ENCODE peak calls at places on chromosomes 1 and 21, in ten cellular contexts. Y, O, B, G, K, N, A, D, P and L are unnamed samples.

GRCh38 chr1:183238071-183238470 is 52.0 kb downstream of the LAMC2 start:
- DNase-seq in Y (no peak), O (peak), B (peak), G (no peak), K (no peak), N (no peak), A (no peak), D (peak), P (no peak), L (no peak)

GRCh38 chr1:164589961-164590507 is 31.1 kb downstream of the PBX1 start:
- DNase-seq in Y (no peak), O (no peak), B (no peak), G (no peak), K (no peak), N (no peak), A (no peak), D (no peak), P (no peak), L (no peak)

GRCh38 chr1:212186427-212187207 is 98.6 kb upstream of the PPP2R5A start:
- DNase-seq in Y (no peak), O (no peak), B (no peak), G (peak), K (peak), N (peak), A (no peak), D (no peak), P (no peak), L (peak)

GRCh38 chr1:54614024-54614423 is 9.3 kb downstream of the FAM151A start:
- DNase-seq in Y (no peak), O (peak), B (no peak), G (no peak), K (no peak), N (no peak), A (peak), D (no peak), P (no peak), L (no peak)

GRCh38 chr21:33640697-33641338 is 723 bp downstream of the CRYZL1 start:
- DNase-seq in Y (no peak), O (peak), B (peak), G (peak), K (peak), N (no peak), A (no peak), D (peak), P (no peak), L (peak)

GRCh38 chr1:47915677-47916353 is 81.4 kb downstream of the TRABD2B start:
- DNase-seq in Y (no peak), O (no peak), B (no peak), G (no peak), K (no peak), N (no peak), A (no peak), D (no peak), P (no peak), L (peak)

GRCh38 chr1:161730050-161730564 is 8.8 kb downstream of the FCRLB start:
- DNase-seq in Y (no peak), O (peak), B (peak), G (no peak), K (no peak), N (peak), A (no peak), D (peak), P (no peak), L (no peak)

GRCh38 chr21:45084881-45085536 is 10.6 kb downstream of the ADARB1 start:
- DNase-seq in Y (no peak), O (no peak), B (no peak), G (no peak), K (no peak), N (no peak), A (no peak), D (no peak), P (no peak), L (no peak)

GRCh38 chr1:156386134-156386901 is 17.3 kb downstream of the RHBG start:
- DNase-seq in Y (no peak), O (no peak), B (no peak), G (no peak), K (no peak), N (no peak), A (no peak), D (no peak), P (no peak), L (no peak)

GRCh38 chr1:163035791-163036249 is 33.3 kb upstream of the RGS4 start:
- DNase-seq in Y (peak), O (peak), B (peak), G (no peak), K (no peak), N (peak), A (no peak), D (peak), P (no peak), L (peak)

GRCh38 chr1:216670118-216670870 is 52.9 kb downstream of the ESRRG start:
- DNase-seq in Y (peak), O (peak), B (no peak), G (no peak), K (no peak), N (no peak), A (no peak), D (peak), P (no peak), L (peak)

GRCh38 chr1:36565576-36566501 is 83.1 kb upstream of the CSF3R start:
- DNase-seq in Y (no peak), O (no peak), B (no peak), G (no peak), K (no peak), N (no peak), A (peak), D (no peak), P (no peak), L (peak)

GRCh38 chr1:100762461-100762860 is 42.9 kb downstream of the VCAM1 start:
- DNase-seq in Y (no peak), O (no peak), B (no peak), G (no peak), K (no peak), N (no peak), A (no peak), D (no peak), P (no peak), L (no peak)

GRCh38 chr1:225467193-225468020 is 39.6 kb upstream of the LBR start:
- DNase-seq in Y (no peak), O (no peak), B (no peak), G (peak), K (peak), N (no peak), A (peak), D (peak), P (peak), L (no peak)

GRCh38 chr1:80258659-80259058 is 1252.1 kb upstream of the ADGRL4 start:
- DNase-seq in Y (no peak), O (no peak), B (no peak), G (no peak), K (no peak), N (no peak), A (no peak), D (no peak), P (no peak), L (peak)

GRCh38 chr1:203089651-203090045 is 3.8 kb upstream of the MYOG start:
- DNase-seq in Y (no peak), O (no peak), B (no peak), G (no peak), K (no peak), N (no peak), A (no peak), D (no peak), P (no peak), L (peak)